ENCODE peak calls at places on chromosomes 1 and 21, in six cellular contexts. I, N, X, V, B and U are unnamed samples.

GRCh38 chr1:62424412-62424811 is 12.4 kb upstream of the USP1 start:
- DNase-seq in I (no peak), N (no peak), X (no peak), V (no peak), B (no peak), U (no peak)

GRCh38 chr1:10429868-10430215 is 391 bp upstream of the CENPS start:
- DNase-seq in I (no peak), N (no peak), X (no peak), V (no peak), B (no peak), U (no peak)

GRCh38 chr1:181801617-181802016 is 259.9 kb downstream of the ZNF648 start:
- DNase-seq in I (no peak), N (no peak), X (no peak), V (no peak), B (no peak), U (no peak)

GRCh38 chr1:151399890-151400235 is 490 bp downstream of the PSMB4 start:
- DNase-seq in I (no peak), N (no peak), X (no peak), V (no peak), B (peak), U (no peak)

GRCh38 chr1:27087371-27087941 is 67.5 kb downstream of the SLC9A1 start:
- DNase-seq in I (no peak), N (no peak), X (no peak), V (no peak), B (no peak), U (peak)

GRCh38 chr21:25501996-25502665 is 105.2 kb downstream of the MRPL39 start:
- DNase-seq in I (no peak), N (no peak), X (no peak), V (no peak), B (no peak), U (no peak)

GRCh38 chr1:44587796-44588460 is 86.4 kb downstream of the TMEM53 start:
- DNase-seq in I (no peak), N (no peak), X (no peak), V (no peak), B (no peak), U (no peak)

GRCh38 chr1:204598319-204598969 is 82.2 kb downstream of the MDM4 start:
- DNase-seq in I (no peak), N (no peak), X (no peak), V (no peak), B (no peak), U (no peak)

GRCh38 chr1:184298321-184299052 is 88.3 kb upstream of the C1orf21 start:
- DNase-seq in I (no peak), N (no peak), X (no peak), V (no peak), B (no peak), U (no peak)

GRCh38 chr1:170495006-170495405 is 37.0 kb upstream of the GORAB start:
- DNase-seq in I (no peak), N (no peak), X (no peak), V (no peak), B (no peak), U (no peak)

GRCh38 chr21:41651396-41651795 is 115.5 kb downstream of the RIPK4 start:
- DNase-seq in I (no peak), N (no peak), X (no peak), V (no peak), B (no peak), U (no peak)

GRCh38 chr1:173507847-173508209 is 30.7 kb downstream of the PRDX6 start:
- DNase-seq in I (no peak), N (no peak), X (no peak), V (no peak), B (no peak), U (no peak)

GRCh38 chr1:15959847-15960446 is 16.0 kb downstream of the ZBTB17 start:
- DNase-seq in I (no peak), N (no peak), X (no peak), V (no peak), B (no peak), U (no peak)

GRCh38 chr1:11157867-11158266 is 31.3 kb upstream of the ANGPTL7 start:
- DNase-seq in I (peak), N (no peak), X (no peak), V (no peak), B (no peak), U (no peak)